ENCODE peak calls at places on chromosomes 4 and X, in six cellular contexts. One of them, this sample, is unnamed.

GRCh38 chr4:3712112-3712805 is 53.9 kb upstream of the ADRA2C start:
- DNase-seq in K562: no peak
- DNase-seq in endothelial cell of umbilical vein: no peak
- DNase-seq in A549: no peak
- DNase-seq in GM12878: no peak
- DNase-seq in HepG2: no peak
- DNase-seq in this sample: no peak

GRCh38 chrX:124386401-124386800 is 40.0 kb downstream of the SH2D1A start:
- DNase-seq in K562: no peak
- DNase-seq in endothelial cell of umbilical vein: no peak
- DNase-seq in A549: no peak
- DNase-seq in GM12878: no peak
- DNase-seq in HepG2: no peak
- DNase-seq in this sample: no peak

GRCh38 chrX:140500427-140500826 is 4.4 kb downstream of the SOX3 start:
- DNase-seq in K562: no peak
- DNase-seq in endothelial cell of umbilical vein: no peak
- DNase-seq in A549: no peak
- DNase-seq in GM12878: no peak
- DNase-seq in HepG2: no peak
- DNase-seq in this sample: peak

GRCh38 chrX:15956684-15957083 is 102.1 kb upstream of the AP1S2 start:
- DNase-seq in K562: no peak
- DNase-seq in endothelial cell of umbilical vein: no peak
- DNase-seq in A549: no peak
- DNase-seq in GM12878: no peak
- DNase-seq in HepG2: no peak
- DNase-seq in this sample: no peak

GRCh38 chrX:39811391-39811790 is 286.4 kb downstream of the BCOR start:
- DNase-seq in K562: peak
- DNase-seq in endothelial cell of umbilical vein: no peak
- DNase-seq in A549: no peak
- DNase-seq in GM12878: no peak
- DNase-seq in HepG2: no peak
- DNase-seq in this sample: no peak

GRCh38 chrX:132118361-132118760 is 9.5 kb downstream of the FRMD7 start:
- DNase-seq in K562: peak
- DNase-seq in endothelial cell of umbilical vein: no peak
- DNase-seq in A549: no peak
- DNase-seq in GM12878: no peak
- DNase-seq in HepG2: no peak
- DNase-seq in this sample: peak

GRCh38 chrX:119093991-119094741 is 21.4 kb downstream of the CT47C1 start:
- DNase-seq in K562: no peak
- DNase-seq in endothelial cell of umbilical vein: no peak
- DNase-seq in A549: peak
- DNase-seq in GM12878: no peak
- DNase-seq in HepG2: peak
- DNase-seq in this sample: no peak

GRCh38 chr4:80361329-80361900 is 25.9 kb downstream of the CFAP299 start:
- DNase-seq in K562: no peak
- DNase-seq in endothelial cell of umbilical vein: peak
- DNase-seq in A549: peak
- DNase-seq in GM12878: no peak
- DNase-seq in HepG2: peak
- DNase-seq in this sample: peak

GRCh38 chr4:2798399-2799301 is 5.8 kb downstream of the SH3BP2 start:
- DNase-seq in K562: peak
- DNase-seq in endothelial cell of umbilical vein: peak
- DNase-seq in A549: no peak
- DNase-seq in GM12878: no peak
- DNase-seq in HepG2: no peak
- DNase-seq in this sample: peak

GRCh38 chr4:54498661-54499111 is 159.1 kb upstream of the KIT start:
- DNase-seq in K562: no peak
- DNase-seq in endothelial cell of umbilical vein: no peak
- DNase-seq in A549: peak
- DNase-seq in GM12878: no peak
- DNase-seq in HepG2: no peak
- DNase-seq in this sample: peak

GRCh38 chrX:31653395-31653794 is 581.6 kb upstream of the FTHL17 start:
- DNase-seq in K562: no peak
- DNase-seq in endothelial cell of umbilical vein: no peak
- DNase-seq in A549: no peak
- DNase-seq in GM12878: no peak
- DNase-seq in HepG2: no peak
- DNase-seq in this sample: no peak

DNA sequence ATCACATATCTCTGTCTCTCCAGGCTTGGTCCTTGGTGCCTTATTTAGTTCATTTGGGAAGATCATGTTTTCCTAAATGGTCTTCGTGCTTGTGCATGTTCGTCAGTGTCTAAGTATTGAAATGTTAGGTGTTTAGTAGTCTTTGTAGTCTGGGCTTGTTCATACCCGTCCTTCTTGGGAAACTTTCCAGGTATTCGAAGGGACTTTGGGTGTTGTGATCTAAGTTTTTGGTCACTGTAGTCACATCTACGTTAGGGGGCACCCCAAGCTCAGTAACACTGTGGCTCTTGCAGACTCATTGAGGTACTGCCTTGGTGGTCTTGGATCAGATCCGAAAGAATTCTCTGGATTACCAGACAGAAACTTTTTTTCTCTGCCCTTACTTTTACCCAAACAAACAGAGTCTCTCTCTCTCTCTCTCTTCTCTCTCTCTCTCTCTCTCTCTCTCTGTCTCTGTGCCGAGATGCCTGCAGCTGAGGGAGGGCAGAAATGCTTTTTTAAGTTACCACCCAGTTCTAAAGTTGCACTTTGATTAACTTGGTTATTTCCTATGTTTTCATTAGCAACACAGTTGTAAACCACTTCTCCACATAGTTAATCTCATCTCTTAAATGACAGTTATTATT is 67.6 kb upstream of the SLC7A3 start:
- DNase-seq in K562: no peak
- DNase-seq in endothelial cell of umbilical vein: peak
- DNase-seq in A549: peak
- DNase-seq in GM12878: no peak
- DNase-seq in HepG2: peak
- DNase-seq in this sample: peak
- TF ChIP-seq CTCF in K562: peak
- TF ChIP-seq CTCF in endothelial cell of umbilical vein: peak
- TF ChIP-seq CTCF in A549: peak
- TF ChIP-seq CTCF in GM12878: peak
- TF ChIP-seq CTCF in HepG2: peak
- TF ChIP-seq CTCF in this sample: no peak

DNA sequence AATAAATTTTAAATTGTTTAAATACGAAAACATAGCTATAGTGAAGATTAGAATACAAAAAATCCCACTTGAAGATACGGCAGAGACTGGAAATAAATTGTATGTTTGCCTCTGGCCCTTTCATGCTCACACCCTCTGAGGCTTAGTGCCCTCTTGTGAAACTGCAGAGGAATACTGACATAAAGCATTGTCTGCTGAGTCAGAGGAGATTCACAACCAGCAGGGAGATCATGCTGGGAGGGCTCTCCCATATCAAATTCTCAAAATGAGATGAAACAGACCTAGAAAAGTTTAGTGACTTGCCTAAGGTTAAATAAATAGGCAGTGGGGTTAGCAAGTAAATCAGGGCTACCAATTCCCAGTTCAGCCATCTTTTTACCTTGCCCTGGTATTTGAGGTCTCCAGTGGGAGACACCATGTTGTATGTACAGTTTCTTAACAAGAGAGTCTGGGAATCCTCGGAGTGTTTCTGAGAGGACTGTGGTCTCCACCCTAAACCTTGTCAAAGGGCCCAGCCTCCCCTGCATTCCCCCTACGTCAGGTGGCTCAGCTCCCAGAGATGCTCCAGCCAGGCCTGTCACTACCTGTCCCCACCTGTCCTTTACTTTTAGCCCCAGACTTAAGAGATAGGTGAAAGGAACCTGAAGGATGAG is 581.4 kb upstream of the DIPK2B start:
- DNase-seq in K562: no peak
- DNase-seq in endothelial cell of umbilical vein: peak
- DNase-seq in A549: peak
- DNase-seq in GM12878: no peak
- DNase-seq in HepG2: peak
- DNase-seq in this sample: peak
- TF ChIP-seq MYC in K562: no peak
- TF ChIP-seq MYC in endothelial cell of umbilical vein: no peak
- TF ChIP-seq MYC in A549: no peak
- TF ChIP-seq MYC in GM12878: no peak
- TF ChIP-seq MYC in HepG2: no peak
- TF ChIP-seq MYC in this sample: no peak

GRCh38 chr4:124712417-124713212 is at the start of gene ANKRD50:
- DNase-seq in K562: peak
- DNase-seq in endothelial cell of umbilical vein: peak
- DNase-seq in A549: peak
- DNase-seq in GM12878: no peak
- DNase-seq in HepG2: peak
- DNase-seq in this sample: peak

GRCh38 chr4:124710253-124710849 is 2.2 kb downstream of the ANKRD50 start:
- DNase-seq in K562: no peak
- DNase-seq in endothelial cell of umbilical vein: peak
- DNase-seq in A549: no peak
- DNase-seq in GM12878: no peak
- DNase-seq in HepG2: no peak
- DNase-seq in this sample: peak

GRCh38 chr4:124711469-124712416 is 789 bp downstream of the ANKRD50 start:
- DNase-seq in K562: peak
- DNase-seq in endothelial cell of umbilical vein: peak
- DNase-seq in A549: peak
- DNase-seq in GM12878: no peak
- DNase-seq in HepG2: peak
- DNase-seq in this sample: peak

GRCh38 chr4:124710911-124711310 is 1.6 kb downstream of the ANKRD50 start:
- DNase-seq in K562: no peak
- DNase-seq in endothelial cell of umbilical vein: peak
- DNase-seq in A549: no peak
- DNase-seq in GM12878: no peak
- DNase-seq in HepG2: no peak
- DNase-seq in this sample: no peak

DNA sequence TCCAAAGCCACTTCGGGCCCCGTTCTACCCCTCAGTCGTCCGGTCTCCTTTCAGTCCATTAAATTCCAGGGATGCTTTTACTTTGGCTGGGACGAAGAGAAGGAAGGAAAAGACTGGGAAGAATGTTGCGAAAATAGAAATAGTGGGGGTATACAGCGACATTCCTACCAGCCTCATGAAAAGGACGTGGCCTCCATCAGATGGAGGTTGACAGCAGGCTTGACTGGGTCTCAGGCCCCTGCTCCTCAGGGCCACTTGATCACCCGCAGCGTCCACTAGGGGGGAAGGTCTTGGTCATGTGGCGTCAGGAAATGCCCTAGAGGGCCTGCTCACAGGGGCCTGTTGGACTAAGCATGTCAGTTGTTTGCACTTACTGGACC is 671 bp upstream of the ANKRD50 start:
- DNase-seq in K562: peak
- DNase-seq in endothelial cell of umbilical vein: peak
- DNase-seq in A549: peak
- DNase-seq in GM12878: no peak
- DNase-seq in HepG2: peak
- DNase-seq in this sample: peak
- TF ChIP-seq CTCF in K562: peak
- TF ChIP-seq CTCF in endothelial cell of umbilical vein: peak
- TF ChIP-seq CTCF in A549: no peak
- TF ChIP-seq CTCF in GM12878: no peak
- TF ChIP-seq CTCF in HepG2: peak
- TF ChIP-seq CTCF in this sample: peak

DNA sequence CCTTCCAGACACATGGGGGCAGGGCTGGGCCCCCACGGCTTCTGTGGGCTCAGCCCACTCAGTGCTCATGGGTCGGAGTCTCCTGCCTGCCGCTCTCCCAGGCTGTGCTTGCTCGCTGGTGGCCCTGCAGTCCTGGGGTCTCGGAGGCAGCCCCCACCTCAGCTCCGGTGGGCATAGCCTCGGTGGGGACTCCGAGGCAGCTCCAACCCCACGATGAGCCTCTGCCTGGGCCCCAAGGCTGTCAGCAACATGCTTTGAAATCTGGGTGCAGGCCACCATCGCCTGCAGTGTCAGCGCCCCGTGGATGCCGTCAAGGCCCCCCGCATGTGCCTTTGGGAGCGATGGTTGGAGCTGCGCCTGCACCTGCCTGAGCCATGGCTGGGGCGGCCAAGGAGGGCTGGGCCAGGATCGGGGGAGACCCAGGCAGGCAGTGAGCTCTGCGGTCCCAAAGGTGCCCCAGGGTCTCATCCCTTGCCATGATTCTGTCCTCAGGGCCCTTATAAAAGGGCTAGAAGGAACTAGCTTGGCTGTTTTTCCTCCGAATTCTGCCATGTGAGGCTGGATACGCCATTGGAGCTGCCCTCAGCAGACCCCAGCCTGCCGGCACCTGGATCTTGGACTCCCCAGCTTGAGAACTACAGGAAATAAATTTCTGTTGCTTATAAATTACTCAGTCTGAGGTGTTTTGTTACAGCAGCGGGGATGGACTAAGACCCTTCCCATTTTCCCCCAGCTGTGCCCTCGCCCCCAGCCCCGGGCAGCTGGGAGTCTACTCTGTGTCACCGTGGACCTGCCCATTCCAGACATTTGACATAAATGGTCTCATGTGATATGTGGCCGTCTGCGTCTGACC is 30.4 kb upstream of the SPON2 start:
- DNase-seq in K562: no peak
- DNase-seq in endothelial cell of umbilical vein: no peak
- DNase-seq in A549: no peak
- DNase-seq in GM12878: no peak
- DNase-seq in HepG2: no peak
- DNase-seq in this sample: peak
- TF ChIP-seq MYC in K562: no peak
- TF ChIP-seq MYC in endothelial cell of umbilical vein: no peak
- TF ChIP-seq MYC in A549: no peak
- TF ChIP-seq MYC in GM12878: no peak
- TF ChIP-seq MYC in HepG2: no peak
- TF ChIP-seq MYC in this sample: no peak

DNA sequence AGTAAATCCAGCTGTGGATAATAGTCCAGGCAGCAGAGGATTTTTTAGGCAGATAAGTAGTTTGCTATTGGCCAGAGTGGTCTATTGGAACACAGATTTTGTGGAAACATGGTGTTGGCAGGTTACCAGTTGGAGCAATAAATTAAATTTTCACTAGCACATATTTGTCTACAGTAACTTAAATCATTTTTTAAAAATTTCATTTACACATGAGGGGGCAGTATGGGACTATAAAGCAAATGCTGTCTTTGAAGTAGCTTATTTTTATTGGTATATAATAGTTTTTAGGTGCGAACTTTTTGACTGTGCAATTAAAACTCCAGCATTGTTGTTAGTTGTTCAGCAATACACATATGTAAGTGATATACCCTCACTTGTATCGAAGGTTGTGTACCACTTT is 289.8 kb downstream of the ARHGAP10 start:
- DNase-seq in K562: no peak
- DNase-seq in endothelial cell of umbilical vein: peak
- DNase-seq in A549: no peak
- DNase-seq in GM12878: no peak
- DNase-seq in HepG2: no peak
- DNase-seq in this sample: no peak
- TF ChIP-seq CTCF in K562: no peak
- TF ChIP-seq CTCF in endothelial cell of umbilical vein: no peak
- TF ChIP-seq CTCF in A549: no peak
- TF ChIP-seq CTCF in GM12878: no peak
- TF ChIP-seq CTCF in HepG2: no peak
- TF ChIP-seq CTCF in this sample: no peak